ENCODE peak calls at places on chromosomes 12 and 14, in eight cellular contexts. S, V, F, L, I, G, D and Q are unnamed samples.

GRCh38 chr12:21439347-21439746 is 1.9 kb downstream of the PYROXD1 start:
- DNase-seq in S (no peak), V (no peak), F (no peak), L (no peak), I (no peak), G (no peak), D (no peak), Q (no peak)

GRCh38 chr14:81033841-81034240 is 78.4 kb downstream of the TSHR start:
- DNase-seq in S (no peak), V (no peak), F (no peak), L (no peak), I (peak; percentile 34), G (no peak), D (no peak), Q (no peak)

GRCh38 chr12:131832393-131833231 is 4.4 kb downstream of the MMP17 start:
- DNase-seq in S (peak; percentile 67), V (no peak), F (no peak), L (no peak), I (no peak), G (peak; percentile 7), D (no peak), Q (no peak)

GRCh38 chr12:48105867-48106563 is at the start of gene SENP1:
- DNase-seq in S (peak; percentile 91), V (peak; percentile 82), F (peak; percentile 85), L (peak; percentile 86), I (peak; percentile 88), G (peak; percentile 91), D (peak; percentile 89), Q (peak; percentile 87)

GRCh38 chr12:120368789-120369475 is at the start of gene MSI1:
- DNase-seq in S (no peak), V (no peak), F (no peak), L (no peak), I (no peak), G (peak; percentile 45), D (no peak), Q (peak; percentile 30)

GRCh38 chr12:110022980-110023633 is 23.9 kb downstream of the ANKRD13A start:
- DNase-seq in S (no peak), V (no peak), F (no peak), L (no peak), I (no peak), G (no peak), D (no peak), Q (no peak)

GRCh38 chr12:96501139-96501741 is 11.9 kb downstream of the CFAP54 start:
- DNase-seq in S (peak; percentile 55), V (no peak), F (peak; percentile 94), L (peak; percentile 30), I (peak; percentile 51), G (peak; percentile 19), D (peak; percentile 48), Q (no peak)

GRCh38 chr12:122081108-122081696 is 2.6 kb downstream of the MLXIP start:
- DNase-seq in S (no peak), V (no peak), F (peak; percentile 39), L (no peak), I (peak; percentile 33), G (no peak), D (no peak), Q (no peak)

GRCh38 chr12:32446306-32447119 is 47.2 kb downstream of the FGD4 start:
- DNase-seq in S (no peak), V (no peak), F (peak; percentile 75), L (no peak), I (no peak), G (peak; percentile 13), D (peak; percentile 28), Q (no peak)

GRCh38 chr12:90963946-90964345 is 9.0 kb upstream of the CCER1 start:
- DNase-seq in S (no peak), V (no peak), F (no peak), L (no peak), I (no peak), G (no peak), D (no peak), Q (no peak)

GRCh38 chr12:27245039-27245438 is 953 bp downstream of the STK38L start:
- DNase-seq in S (no peak), V (no peak), F (no peak), L (no peak), I (no peak), G (no peak), D (no peak), Q (no peak)

GRCh38 chr12:19689801-19690472 is 250.6 kb downstream of the AEBP2 start:
- DNase-seq in S (no peak), V (no peak), F (no peak), L (no peak), I (peak; percentile 41), G (no peak), D (no peak), Q (no peak)

GRCh38 chr12:25839470-25839869 is 119.0 kb upstream of the RASSF8 start:
- DNase-seq in S (no peak), V (no peak), F (peak; percentile 55), L (no peak), I (no peak), G (no peak), D (no peak), Q (no peak)

GRCh38 chr12:89671469-89671868 is 37.2 kb downstream of the ATP2B1 start:
- DNase-seq in S (no peak), V (no peak), F (no peak), L (no peak), I (no peak), G (no peak), D (no peak), Q (no peak)

GRCh38 chr12:110282956-110283817 is 2.1 kb downstream of the ATP2A2 start:
- DNase-seq in S (peak; percentile 63), V (no peak), F (no peak), L (no peak), I (no peak), G (no peak), D (no peak), Q (no peak)

GRCh38 chr12:54251667-54252284 is 28.1 kb downstream of the CBX5 start:
- DNase-seq in S (no peak), V (no peak), F (peak; percentile 67), L (peak; percentile 65), I (no peak), G (peak; percentile 50), D (no peak), Q (no peak)

GRCh38 chr12:71135812-71136176 is 22.0 kb downstream of the TSPAN8 start:
- DNase-seq in S (no peak), V (no peak), F (peak; percentile 40), L (no peak), I (no peak), G (no peak), D (no peak), Q (no peak)

DNA sequence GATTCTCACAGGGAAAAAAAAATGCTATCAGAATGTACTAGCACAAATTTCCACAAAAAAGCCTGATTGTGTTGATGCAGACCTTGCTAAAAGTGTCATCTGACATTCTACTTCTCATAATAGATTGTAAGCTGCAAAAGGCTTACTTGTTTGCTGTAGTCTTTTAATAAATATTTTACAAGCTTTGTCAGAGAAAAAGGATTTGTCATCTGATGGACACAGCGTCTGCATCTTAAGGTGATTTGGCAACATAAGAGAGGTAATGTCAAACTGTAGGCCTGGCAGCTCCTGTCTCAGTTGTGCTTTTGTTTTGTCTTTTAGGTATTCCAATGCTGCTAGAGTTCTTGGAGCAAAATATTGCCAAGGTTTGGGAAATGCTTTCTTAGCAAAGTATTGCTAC is 26.3 kb upstream of the KCNH3 start:
- DNase-seq in S (no peak), V (no peak), F (no peak), L (no peak), I (no peak), G (no peak), D (no peak), Q (no peak)
- TF ChIP-seq CTCF in S (no peak), V (no peak), F (no peak), L (no peak), I (no peak), G (no peak), D (no peak), Q (no peak)

DNA sequence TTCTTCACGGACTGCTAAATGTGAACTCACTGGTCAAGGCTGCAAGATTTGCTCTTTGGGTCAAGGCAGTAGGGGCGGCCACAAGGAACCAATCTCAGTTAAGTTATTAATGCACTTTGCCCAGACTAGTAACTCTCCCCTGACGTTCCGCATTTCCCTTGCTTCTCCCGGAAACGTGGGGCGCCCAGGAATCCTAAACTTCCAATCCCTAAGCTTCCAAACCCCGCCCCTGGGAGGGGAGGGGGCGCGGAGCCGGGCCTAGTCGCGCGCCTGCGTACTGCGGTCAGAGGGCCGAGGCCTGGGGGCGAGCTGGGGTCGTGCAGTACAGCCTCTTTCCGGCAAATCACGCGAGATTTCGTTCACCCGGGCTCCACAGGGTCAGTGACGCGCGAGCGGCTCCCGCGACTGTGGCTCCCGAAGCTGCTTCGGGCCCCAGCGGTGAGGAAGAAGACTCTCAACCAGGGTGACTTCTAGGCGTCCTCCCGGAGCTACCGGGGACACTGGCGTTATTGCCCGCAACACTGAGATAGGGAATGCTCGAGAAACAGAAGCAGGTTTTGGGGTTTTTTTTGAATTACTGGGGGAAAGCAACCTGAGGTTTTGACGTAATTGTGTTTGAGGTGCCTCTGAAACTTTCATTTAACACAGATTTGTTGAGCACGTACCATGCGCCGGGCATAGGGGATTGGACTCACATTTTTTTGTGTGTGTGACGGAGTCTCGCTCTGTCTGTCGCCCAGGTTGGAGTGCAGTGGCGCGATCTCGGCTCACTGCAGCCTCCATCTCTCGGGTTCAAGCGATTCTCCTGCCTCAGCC is at the start of gene PTGR2:
- DNase-seq in S (peak; percentile 98), V (peak; percentile 85), F (peak; percentile 97), L (peak; percentile 97), I (peak; percentile 96), G (peak; percentile 98), D (peak; percentile 100), Q (peak; percentile 81)
- TF ChIP-seq CTCF in S (no peak), V (no peak), F (no peak), L (no peak), I (no peak), G (no peak), D (no peak), Q (no peak)

DNA sequence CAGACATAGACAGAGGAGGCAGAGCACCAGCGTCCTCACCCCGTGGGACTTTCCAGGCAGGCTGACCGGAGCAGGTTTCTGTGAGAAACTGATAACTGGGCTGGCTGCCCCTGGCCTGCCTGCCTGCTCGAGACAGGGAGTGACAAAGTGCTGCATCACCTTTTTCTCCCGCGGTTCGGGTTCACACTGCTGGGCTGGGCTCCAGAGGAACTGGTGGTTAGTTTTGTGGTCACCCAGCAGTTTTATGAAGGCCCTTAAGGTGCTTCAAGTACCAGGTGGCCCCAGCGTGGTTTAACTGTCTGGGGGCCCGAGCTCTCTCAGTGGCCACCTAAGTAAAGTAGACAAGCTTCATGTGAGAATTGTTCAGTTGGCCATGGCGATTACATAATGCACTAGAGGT is 1073.6 kb downstream of the BCL11B start:
- DNase-seq in S (no peak), V (no peak), F (no peak), L (peak; percentile 13), I (no peak), G (no peak), D (no peak), Q (no peak)
- TF ChIP-seq CTCF in S (no peak), V (no peak), F (no peak), L (no peak), I (no peak), G (no peak), D (no peak), Q (no peak)

DNA sequence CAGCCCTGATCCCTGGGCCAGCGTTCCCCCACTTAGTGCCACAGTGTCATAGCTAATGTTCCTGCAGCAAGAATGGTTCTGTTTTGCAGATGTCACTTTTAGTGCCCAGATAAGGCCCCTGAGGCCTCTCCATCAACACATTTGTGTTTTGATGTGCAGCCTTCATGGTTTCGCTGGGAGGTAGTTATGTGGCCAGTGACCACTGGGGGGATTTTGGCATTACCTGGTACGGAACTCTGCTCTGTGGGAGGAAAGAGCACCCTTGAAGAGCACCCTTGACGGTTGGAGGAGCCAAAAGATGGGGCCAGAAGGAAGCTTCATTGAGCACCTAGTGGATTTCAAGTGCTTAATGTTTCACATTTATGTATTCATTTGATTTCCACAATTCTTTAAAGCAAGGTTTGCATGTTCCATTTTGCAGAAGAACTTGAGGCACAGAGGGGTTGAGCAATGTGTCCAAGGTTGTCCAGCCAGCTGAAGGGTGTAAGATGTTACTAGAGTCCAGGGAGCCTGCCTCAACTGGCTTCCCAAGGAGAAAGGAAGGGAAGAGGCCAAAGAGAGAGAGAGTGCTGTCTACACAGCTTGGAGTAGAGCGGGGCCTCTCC is 13.0 kb downstream of the SERPINA11 start:
- DNase-seq in S (no peak), V (no peak), F (no peak), L (no peak), I (no peak), G (no peak), D (no peak), Q (no peak)
- TF ChIP-seq CTCF in S (no peak), V (no peak), F (no peak), L (no peak), I (no peak), G (no peak), D (no peak), Q (no peak)